ENCODE peak calls at places on chromosome 20, in five cellular contexts. L is mucosa of gallbladder, Y is ELR, O is kidney epithelial cell, K is astrocyte of the spinal cord. D is an unnamed sample.

GRCh38 chr20:58467572-58468330 is 47.4 kb downstream of the APCDD1L start:
- DNase-seq in O (no peak), K (no peak), Y (no peak), L (no peak), D (no peak)

GRCh38 chr20:37430778-37431460 is 85.0 kb downstream of the SRC start:
- DNase-seq in O (no peak), K (no peak), Y (no peak), L (no peak), D (no peak)

GRCh38 chr20:33796907-33797544 is 14.1 kb upstream of the CHMP4B start:
- DNase-seq in L (peak), O (no peak), Y (peak), K (no peak), D (no peak)

GRCh38 chr20:47459344-47460073 is 42.2 kb upstream of the NCOA3 start:
- DNase-seq in Y (no peak), O (no peak), L (no peak), K (no peak), D (no peak)

GRCh38 chr20:63395723-63396122 is 34.6 kb upstream of the CHRNA4 start:
- DNase-seq in Y (no peak), L (no peak), K (no peak), O (no peak), D (no peak)

GRCh38 chr20:8331740-8332412 is 199.8 kb downstream of the PLCB1 start:
- DNase-seq in L (no peak), Y (peak), O (no peak), K (peak), D (peak)

GRCh38 chr20:25294459-25295385 is 46.8 kb downstream of the PYGB start:
- DNase-seq in O (no peak), L (peak), Y (peak), K (peak), D (peak)

GRCh38 chr20:49641683-49642649 is 71.7 kb downstream of the B4GALT5 start:
- DNase-seq in K (no peak), O (no peak), L (no peak), Y (no peak), D (no peak)

GRCh38 chr20:37421060-37421639 is 75.2 kb downstream of the SRC start:
- DNase-seq in K (no peak), O (no peak), L (no peak), Y (no peak), D (no peak)

GRCh38 chr20:20085812-20086211 is 33.5 kb downstream of the CFAP61 start:
- DNase-seq in K (no peak), O (no peak), Y (no peak), L (no peak), D (no peak)

GRCh38 chr20:10487354-10488115 is 52.4 kb downstream of the SLX4IP start:
- DNase-seq in Y (peak), K (peak), O (peak), L (no peak), D (peak)

GRCh38 chr20:63497946-63498935 is 642 bp downstream of the EEF1A2 start:
- DNase-seq in O (no peak), L (peak), Y (peak), K (no peak), D (peak)

GRCh38 chr20:51126337-51126736 is 103.4 kb upstream of the KCNG1 start:
- DNase-seq in O (no peak), K (no peak), Y (no peak), L (no peak), D (no peak)

GRCh38 chr20:4637081-4637797 is 84.5 kb upstream of the PRND start:
- DNase-seq in K (no peak), O (no peak), Y (peak), L (no peak), D (peak)

GRCh38 chr20:63097336-63097831 is 90.6 kb upstream of the BHLHE23 start:
- DNase-seq in Y (no peak), L (no peak), K (no peak), O (no peak), D (no peak)